ENCODE peak calls at places on chromosome 21, in seven cellular contexts. W is transverse colon, E is endothelial cell of umbilical vein, N is H1, F is GM23338, B is stomach, G is Panc1. K is an unnamed sample.

GRCh38 chr21:41715649-41716321 is 51.1 kb downstream of the RIPK4 start:
- DNase-seq in W (peak; percentile 73), E (no peak), N (no peak), F (peak; percentile 51), B (no peak), G (no peak), K (no peak)

GRCh38 chr21:43760391-43760958 is 15.6 kb downstream of the CSTB start:
- DNase-seq in W (no peak), E (no peak), N (no peak), F (no peak), B (no peak), G (no peak), K (no peak)

GRCh38 chr21:35738342-35738961 is 321.9 kb downstream of the SETD4 start:
- DNase-seq in W (no peak), E (peak; percentile 3), N (no peak), F (no peak), B (no peak), G (no peak), K (no peak)

GRCh38 chr21:31180256-31181088 is 142.2 kb upstream of the KRTAP19-8 start:
- DNase-seq in W (no peak), E (peak; percentile 39), N (no peak), F (peak; percentile 69), B (no peak), G (no peak), K (no peak)

GRCh38 chr21:42097860-42098259 is 26.7 kb downstream of the UMODL1 start:
- DNase-seq in W (peak; percentile 74), E (peak; percentile 97), N (no peak), F (no peak), B (peak; percentile 51), G (peak; percentile 74), K (no peak)

GRCh38 chr21:39094847-39095525 is 88.3 kb downstream of the PSMG1 start:
- DNase-seq in W (no peak), E (peak; percentile 12), N (no peak), F (no peak), B (no peak), G (no peak), K (no peak)

GRCh38 chr21:16797530-16797929 is 715.3 kb upstream of the CXADR start:
- DNase-seq in W (no peak), E (no peak), N (no peak), F (no peak), B (no peak), G (no peak), K (no peak)

GRCh38 chr21:37073417-37074194 is 552 bp downstream of the TTC3 start:
- DNase-seq in W (peak; percentile 70), E (peak; percentile 52), N (peak; percentile 56), F (no peak), B (peak; percentile 53), G (no peak), K (peak; percentile 86)

GRCh38 chr21:43290529-43291346 is 121.9 kb downstream of the CRYAA start:
- DNase-seq in W (peak; percentile 50), E (no peak), N (no peak), F (no peak), B (no peak), G (no peak), K (no peak)

GRCh38 chr21:38067086-38067739 is 151.0 kb upstream of the KCNJ6 start:
- DNase-seq in W (no peak), E (no peak), N (no peak), F (no peak), B (no peak), G (no peak), K (no peak)

GRCh38 chr21:42862123-42862475 is 17.2 kb downstream of the WDR4 start:
- DNase-seq in W (no peak), E (no peak), N (no peak), F (no peak), B (no peak), G (no peak), K (no peak)

DNA sequence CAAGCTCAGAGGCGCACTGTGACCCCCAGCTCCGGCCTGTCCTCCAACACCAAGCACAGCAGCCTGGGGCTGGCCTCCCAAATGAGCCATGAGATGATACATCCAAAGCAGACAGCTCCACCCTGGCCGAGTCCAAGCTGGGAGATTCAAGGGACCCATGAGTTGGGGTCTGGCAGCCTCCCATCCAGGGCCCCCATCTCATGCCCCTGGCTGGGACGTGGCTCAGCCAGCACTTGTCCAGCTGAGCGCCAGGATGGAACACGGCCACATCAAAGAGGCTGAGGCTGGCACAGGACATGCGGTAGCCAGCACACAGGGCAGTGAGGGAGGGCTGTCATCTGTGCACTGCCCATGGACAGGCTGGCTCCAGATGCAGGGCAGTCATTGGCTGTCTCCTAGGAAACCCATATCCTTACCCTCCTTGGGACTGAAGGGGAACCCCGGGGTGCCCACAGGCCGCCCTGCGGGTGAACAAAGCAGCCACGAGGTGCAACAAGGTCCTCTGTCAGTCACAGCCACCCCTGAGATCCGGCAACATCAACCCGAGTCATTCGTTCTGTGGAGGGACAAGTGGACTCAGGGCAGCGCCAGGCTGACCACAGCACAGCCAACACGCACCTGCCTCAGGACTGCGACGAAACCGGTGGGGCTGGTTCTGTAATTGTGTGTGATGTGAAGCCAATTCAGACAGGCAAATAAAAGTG is 29.1 kb downstream of the SLC19A1 start:
- DNase-seq in W (peak; percentile 59), E (no peak), N (no peak), F (no peak), B (peak; percentile 91), G (no peak), K (peak; percentile 59)
- TF ChIP-seq POLR2AphosphoS5 in W (peak; percentile 28), E (no peak), N (peak; percentile 65), F (peak; percentile 36), B (no peak), G (peak; percentile 14), K (no peak)

DNA sequence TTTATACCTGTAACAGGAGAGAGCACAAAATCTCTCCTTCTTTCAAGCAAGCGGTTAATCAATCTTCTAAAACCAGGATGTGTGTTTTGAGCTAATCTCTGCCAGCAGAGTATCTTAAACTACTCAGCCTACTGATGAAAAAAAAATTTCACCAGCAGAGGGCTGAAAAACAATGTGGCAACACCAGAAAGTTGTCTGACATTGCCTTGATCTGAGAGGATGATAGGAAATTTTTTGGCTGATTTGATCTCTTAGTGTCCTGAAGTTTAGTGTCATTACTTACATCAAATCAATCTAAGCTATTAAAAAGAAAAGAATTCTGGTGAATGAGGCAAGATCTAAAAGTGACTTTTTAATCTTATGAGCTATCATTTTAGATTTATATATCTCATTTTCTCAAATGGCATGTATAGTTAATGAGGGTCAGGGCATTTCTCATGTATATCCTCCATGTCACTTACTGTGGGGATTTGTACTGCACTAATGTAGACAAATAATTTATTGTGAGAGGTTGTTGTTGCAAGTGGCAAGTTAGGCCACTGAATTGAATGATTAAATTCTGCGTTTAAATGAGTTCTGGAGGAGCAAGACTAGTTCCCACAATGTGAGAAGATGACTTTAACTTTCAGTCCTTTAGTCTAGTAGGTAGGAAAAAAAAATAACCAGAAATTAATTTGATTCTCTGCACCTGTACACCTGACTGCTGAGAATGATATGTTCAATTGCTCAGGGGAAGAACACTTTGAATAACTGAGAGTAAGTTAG is 10.8 kb downstream of the ADAMTS1 start:
- DNase-seq in W (no peak), E (no peak), N (no peak), F (peak; percentile 44), B (no peak), G (no peak), K (no peak)
- TF ChIP-seq CTCF in W (peak; percentile 10), E (peak; percentile 7), N (no peak), F (peak; percentile 36), B (peak; percentile 25), G (no peak), K (no peak)

GRCh38 chr21:29302340-29302991 is 3.7 kb downstream of the BACH1 start:
- DNase-seq in W (no peak), E (no peak), N (no peak), F (no peak), B (no peak), G (no peak), K (no peak)
- TF ChIP-seq POLR2AphosphoS5 in W (peak; percentile 7), E (no peak), N (no peak), F (no peak), B (no peak), G (no peak), K (peak; percentile 87)

DNA sequence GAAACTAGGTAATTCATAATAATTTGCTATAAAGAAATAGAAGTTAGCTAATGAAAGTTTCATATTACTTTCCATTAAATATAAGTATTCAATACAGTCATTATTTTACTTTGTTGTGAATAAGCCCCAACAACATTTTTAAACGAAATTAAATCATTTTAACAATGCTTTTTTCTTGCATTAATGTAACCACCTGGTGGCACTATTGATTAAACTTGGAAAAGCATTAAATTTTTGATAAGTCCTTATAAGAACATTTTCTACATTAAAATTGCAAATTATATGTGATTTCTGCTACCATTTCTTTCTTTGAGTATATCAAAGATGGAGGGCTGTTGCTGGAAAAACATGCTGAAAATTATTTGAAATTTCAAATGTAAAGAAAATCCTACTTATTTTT is 918.8 kb upstream of the TMPRSS15 start:
- DNase-seq in W (no peak), E (no peak), N (no peak), F (peak; percentile 7), B (no peak), G (no peak), K (no peak)
- TF ChIP-seq CTCF in W (peak; percentile 12), E (no peak), N (no peak), F (peak; percentile 54), B (peak; percentile 37), G (no peak), K (no peak)